ENCODE peak calls at places on chromosomes 2 and 18, in seven cellular contexts. L is H1; B is PC-3; V is uterus; I is tibial nerve; O is adrenal gland; J is CD8-positive, alpha-beta T cell. C is an unnamed sample.

GRCh38 chr2:157806426-157806825 is 69.7 kb downstream of the ACVR1 start:
- DNase-seq in L (no peak), B (no peak), V (no peak), I (no peak), O (no peak), J (no peak), C (no peak)

GRCh38 chr2:53520630-53520940 is 247.0 kb upstream of the CHAC2 start:
- DNase-seq in L (no peak), B (no peak), V (no peak), I (no peak), O (no peak), J (no peak), C (no peak)

GRCh38 chr2:11411244-11411643 is 54.7 kb downstream of the E2F6 start:
- DNase-seq in L (no peak), B (no peak), V (no peak), I (no peak), O (no peak), J (no peak), C (no peak)

GRCh38 chr2:20593072-20594034 is 57.5 kb downstream of the HS1BP3 start:
- DNase-seq in L (no peak), B (peak; percentile 93), V (peak; percentile 86), I (peak; percentile 44), O (peak; percentile 90), J (no peak), C (no peak)

GRCh38 chr2:44321360-44321759 is 39.9 kb downstream of the PREPL start:
- DNase-seq in L (no peak), B (no peak), V (no peak), I (no peak), O (no peak), J (no peak), C (no peak)

GRCh38 chr18:56575819-56576663 is 62.4 kb downstream of the TXNL1 start:
- DNase-seq in L (no peak), B (peak; percentile 80), V (no peak), I (no peak), O (no peak), J (no peak), C (peak; percentile 66)

GRCh38 chr2:158544998-158545397 is 88.2 kb downstream of the PKP4 start:
- DNase-seq in L (no peak), B (no peak), V (no peak), I (no peak), O (no peak), J (no peak), C (no peak)

GRCh38 chr2:95345415-95346235 is 48.5 kb downstream of the KCNIP3 start:
- DNase-seq in L (peak; percentile 94), B (peak; percentile 87), V (peak; percentile 92), I (peak; percentile 76), O (peak; percentile 81), J (peak; percentile 56), C (peak; percentile 88)

GRCh38 chr2:232236200-232236599 is 142.4 kb upstream of the ALPP start:
- DNase-seq in L (no peak), B (peak; percentile 75), V (no peak), I (no peak), O (no peak), J (no peak), C (no peak)

GRCh38 chr18:74050807-74051206 is 96.8 kb downstream of the FBXO15 start:
- DNase-seq in L (no peak), B (no peak), V (no peak), I (no peak), O (no peak), J (no peak), C (no peak)

GRCh38 chr2:67626656-67627055 is 229.5 kb downstream of the ETAA1 start:
- DNase-seq in L (no peak), B (no peak), V (no peak), I (no peak), O (no peak), J (no peak), C (peak; percentile 77)

GRCh38 chr18:59900222-59901128 is 679 bp downstream of the PMAIP1 start:
- DNase-seq in L (peak; percentile 61), B (peak; percentile 70), V (peak; percentile 16), I (no peak), O (peak; percentile 15), J (peak; percentile 66), C (peak; percentile 80)

GRCh38 chr2:2057125-2057721 is 273.9 kb downstream of the MYT1L start:
- DNase-seq in L (no peak), B (peak; percentile 15), V (peak; percentile 27), I (peak; percentile 19), O (peak; percentile 65), J (peak; percentile 64), C (peak; percentile 7)

DNA sequence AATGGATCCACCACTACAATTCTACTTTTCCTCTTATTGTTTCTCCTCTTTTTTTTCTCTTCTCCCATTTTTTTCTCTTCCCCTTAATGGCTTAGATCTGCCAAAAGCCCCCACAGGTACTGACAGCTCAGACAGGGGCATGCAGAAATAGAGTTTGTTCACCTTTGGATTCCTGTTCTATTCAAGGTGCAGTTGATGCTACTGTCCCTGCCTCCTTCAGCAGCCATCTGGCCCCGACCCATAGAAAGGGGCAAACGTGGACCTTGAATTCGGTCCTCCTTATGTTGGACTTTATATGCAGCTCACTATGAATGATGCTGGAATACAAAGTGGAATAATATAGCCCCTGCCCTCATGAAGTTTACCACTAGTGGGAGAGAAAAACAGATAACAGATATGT is 27.7 kb upstream of the ALK start:
- DNase-seq in L (no peak), B (no peak), V (no peak), I (no peak), O (no peak), J (no peak), C (no peak)
- H3K27me3 ChIP-seq in L (no peaks in the 10 kb centered on the region), B (peaks cover 42% of the 10 kb centered on the region), V (no peaks in the 10 kb centered on the region), I (no peaks in the 10 kb centered on the region), O (no peaks in the 10 kb centered on the region), J (no peaks in the 10 kb centered on the region), C (no peaks in the 10 kb centered on the region)

GRCh38 chr2:85340034-85340892 is 12.5 kb upstream of the TGOLN2 start:
- DNase-seq in L (no peak), B (no peak), V (no peak), I (no peak), O (no peak), J (no peak), C (no peak)

GRCh38 chr2:85329181-85329651 is 1.4 kb upstream of the TGOLN2 start:
- DNase-seq in L (no peak), B (no peak), V (no peak), I (no peak), O (no peak), J (no peak), C (no peak)

GRCh38 chr2:85330839-85331636 is 3.2 kb upstream of the TGOLN2 start:
- DNase-seq in L (no peak), B (no peak), V (no peak), I (no peak), O (no peak), J (no peak), C (no peak)

DNA sequence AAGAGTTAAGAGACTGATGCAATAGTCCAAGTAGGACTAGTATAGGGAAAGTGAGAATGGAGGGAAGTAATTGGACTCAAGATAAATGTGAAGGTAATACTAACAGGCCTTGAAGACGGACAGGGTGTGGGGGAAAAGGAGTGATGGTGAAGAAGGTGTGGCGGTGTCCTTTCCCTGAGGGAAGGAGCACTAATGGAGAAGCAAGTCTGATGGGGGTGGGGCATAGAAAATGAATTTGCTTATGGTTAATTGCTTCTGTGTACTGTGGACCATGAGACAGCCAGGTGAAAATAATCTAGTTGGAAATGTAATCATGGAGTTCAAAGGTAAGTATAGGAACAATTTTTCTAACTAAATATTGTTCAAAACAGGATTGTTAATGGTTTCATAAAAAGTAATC is 7.1 kb upstream of the TGOLN2 start:
- DNase-seq in L (no peak), B (no peak), V (no peak), I (no peak), O (no peak), J (no peak), C (no peak)
- H3K4me1 ChIP-seq in L (no peaks in the 10 kb centered on the region), B (no peaks in the 10 kb centered on the region), V (no peaks in the 10 kb centered on the region), I (no peaks in the 10 kb centered on the region), O (no peaks in the 10 kb centered on the region), J (no peaks in the 10 kb centered on the region), C (no peaks in the 10 kb centered on the region)

DNA sequence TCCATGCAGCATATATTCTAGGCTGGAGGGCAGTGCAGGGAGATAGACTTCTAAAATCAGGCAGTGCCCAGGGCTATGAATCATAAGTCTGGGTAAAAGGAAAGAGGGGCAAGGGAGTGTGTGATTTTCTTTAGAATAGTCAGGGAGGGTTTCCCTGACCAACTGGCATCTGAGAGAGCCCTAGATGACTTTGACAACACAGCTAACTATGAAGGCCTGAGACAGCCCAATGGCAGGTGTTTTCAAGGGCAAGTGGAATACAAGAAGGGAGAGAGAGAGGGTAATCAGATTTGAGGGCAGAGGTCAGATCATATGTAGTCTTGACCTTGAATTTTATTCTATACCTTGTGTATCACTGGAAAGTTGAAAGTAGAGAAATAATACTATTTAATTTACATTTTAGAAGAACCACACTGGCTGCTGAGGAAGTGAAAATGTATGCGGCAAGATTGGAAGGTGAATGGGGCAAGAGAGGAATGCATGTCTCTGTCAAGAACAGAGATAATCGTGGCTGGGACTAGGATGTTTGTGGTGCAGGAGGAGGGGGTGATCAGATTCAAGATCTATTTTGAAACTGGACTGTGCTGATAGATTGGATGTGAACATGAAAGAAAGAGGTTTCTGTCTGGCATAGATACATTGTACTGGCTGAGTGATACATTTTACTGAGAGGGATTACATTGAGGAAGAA is 1.9 kb upstream of the ITGB6 start:
- DNase-seq in L (no peak), B (no peak), V (no peak), I (no peak), O (no peak), J (no peak), C (no peak)
- H3K27me3 ChIP-seq in L (no peaks in the 10 kb centered on the region), B (no peaks in the 10 kb centered on the region), V (no peaks in the 10 kb centered on the region), I (no peaks in the 10 kb centered on the region), O (no peaks in the 10 kb centered on the region), J (no peaks in the 10 kb centered on the region), C (no peaks in the 10 kb centered on the region)

GRCh38 chr2:3121601-3122000 is 256.0 kb downstream of the EIPR1 start:
- DNase-seq in L (no peak), B (peak; percentile 35), V (no peak), I (no peak), O (no peak), J (no peak), C (no peak)
- H3K4me1 ChIP-seq in L (peaks cover 3% of the 10 kb centered on the region), B (no peaks in the 10 kb centered on the region), V (no peaks in the 10 kb centered on the region), I (no peaks in the 10 kb centered on the region), O (no peaks in the 10 kb centered on the region), J (no peaks in the 10 kb centered on the region), C (no peaks in the 10 kb centered on the region)

DNA sequence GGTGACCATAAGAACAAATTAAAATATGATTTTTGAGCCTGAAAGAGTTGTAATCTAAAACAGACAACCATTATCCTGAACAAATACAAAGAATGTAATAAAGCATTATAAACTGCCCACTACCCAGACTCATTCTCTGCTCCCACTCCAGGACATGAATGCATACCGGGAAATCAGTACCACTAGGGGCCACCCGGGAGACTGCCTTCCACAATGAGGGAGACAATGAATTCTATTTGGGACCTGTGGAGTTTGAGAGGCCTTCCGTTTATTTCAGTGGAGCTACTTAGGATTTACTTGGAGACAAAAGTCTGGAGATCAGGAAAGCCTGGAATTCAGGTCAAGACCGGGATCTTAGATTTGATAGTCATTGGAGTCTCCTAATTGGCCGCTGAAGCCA is 50.0 kb downstream of the NAB1 start:
- DNase-seq in L (no peak), B (no peak), V (no peak), I (no peak), O (no peak), J (no peak), C (peak; percentile 44)
- H3K27me3 ChIP-seq in L (no peaks in the 10 kb centered on the region), B (no peaks in the 10 kb centered on the region), V (no peaks in the 10 kb centered on the region), I (no peaks in the 10 kb centered on the region), O (no peaks in the 10 kb centered on the region), J (no peaks in the 10 kb centered on the region), C (no peaks in the 10 kb centered on the region)

GRCh38 chr2:10035633-10036032 is 7.7 kb upstream of the KLF11 start:
- DNase-seq in L (no peak), B (no peak), V (no peak), I (no peak), O (no peak), J (no peak), C (no peak)
- H3K4me1 ChIP-seq in L (peaks cover 2% of the 10 kb centered on the region), B (peaks cover 12% of the 10 kb centered on the region), V (no peaks in the 10 kb centered on the region), I (peaks cover 25% of the 10 kb centered on the region), O (peaks cover 49% of the 10 kb centered on the region), J (no peaks in the 10 kb centered on the region), C (peaks cover 6% of the 10 kb centered on the region)

C was measured in cardiac muscle cell.